ENCODE peak calls at places on chromosomes 4 and X, in ten cellular contexts. L is CD4-positive, CD25-positive, alpha-beta regulatory T cell; V is fibroblast of lung; S is H9; H is A549; A is OCI-LY7; W is right atrium auricular region; U is upper lobe of left lung; Y is left lung; T is endodermal cell. Z is an unnamed sample. For H3K4me1, the result is how much of the 10 kb centered on the place peaks cover.

GRCh38 chr4:150682126-150682525 is 100.2 kb downstream of the MAB21L2 start:
- DNase-seq in L (no peak), V (no peak), S (no peak), H (no peak), A (peak), W (no peak), U (no peak), Y (no peak), T (no peak), Z (no peak)

GRCh38 chrX:126137899-126138298 is 28.2 kb downstream of the DCAF12L2 start:
- DNase-seq in L (no peak), V (no peak), S (no peak), H (no peak), A (peak), W (no peak), U (no peak), Y (no peak), T (peak), Z (no peak)

GRCh38 chrX:19554786-19555185 is 39.5 kb upstream of the MAP3K15 start:
- DNase-seq in L (no peak), V (peak), S (no peak), H (no peak), A (no peak), W (no peak), U (no peak), Y (no peak), T (no peak), Z (no peak)

GRCh38 chrX:115452256-115452655 is 108.7 kb upstream of the PLS3 start:
- DNase-seq in L (no peak), V (no peak), S (no peak), H (no peak), A (no peak), W (no peak), U (no peak), Y (no peak), T (no peak), Z (no peak)

GRCh38 chr4:98572697-98573096 is 85.7 kb downstream of the TSPAN5 start:
- DNase-seq in L (no peak), V (peak), S (no peak), H (no peak), A (no peak), W (no peak), U (no peak), Y (no peak), T (no peak), Z (no peak)

GRCh38 chr4:107153228-107153627 is 117.1 kb upstream of the DKK2 start:
- DNase-seq in L (no peak), V (peak), S (peak), H (no peak), A (no peak), W (no peak), U (no peak), Y (no peak), T (peak), Z (no peak)

GRCh38 chr4:150540536-150540935 is 41.4 kb upstream of the MAB21L2 start:
- DNase-seq in L (no peak), V (no peak), S (no peak), H (no peak), A (no peak), W (no peak), U (no peak), Y (no peak), T (no peak), Z (no peak)

GRCh38 chr4:176668324-176668723 is 124.4 kb downstream of the VEGFC start:
- DNase-seq in L (no peak), V (no peak), S (no peak), H (no peak), A (no peak), W (no peak), U (no peak), Y (no peak), T (no peak), Z (no peak)

GRCh38 chrX:137194164-137194563 is 160.4 kb upstream of the GPR101 start:
- DNase-seq in L (no peak), V (peak), S (peak), H (peak), A (peak), W (no peak), U (no peak), Y (no peak), T (peak), Z (no peak)

GRCh38 chrX:56784666-56785065 is 55.6 kb downstream of the NBDY start:
- DNase-seq in L (no peak), V (no peak), S (no peak), H (no peak), A (no peak), W (no peak), U (no peak), Y (no peak), T (no peak), Z (no peak)

GRCh38 chr4:4673070-4673469 is 131.2 kb upstream of the STX18 start:
- DNase-seq in L (no peak), V (peak), S (peak), H (peak), A (peak), W (no peak), U (peak), Y (no peak), T (peak), Z (no peak)

GRCh38 chr4:113232194-113232593 is 182.7 kb downstream of the ANK2 start:
- DNase-seq in L (no peak), V (no peak), S (no peak), H (no peak), A (no peak), W (no peak), U (no peak), Y (no peak), T (no peak), Z (no peak)

GRCh38 chrX:44002569-44002968 is 29.4 kb upstream of the NDP start:
- DNase-seq in L (no peak), V (no peak), S (no peak), H (no peak), A (no peak), W (no peak), U (no peak), Y (no peak), T (no peak), Z (no peak)

GRCh38 chr4:9999956-10000551 is 21.2 kb downstream of the SLC2A9 start:
- DNase-seq in L (no peak), V (peak), S (no peak), H (no peak), A (no peak), W (no peak), U (no peak), Y (no peak), T (no peak), Z (no peak)

GRCh38 chr4:96052827-96053226 is 212.9 kb downstream of the PDHA2 start:
- DNase-seq in L (no peak), V (no peak), S (no peak), H (no peak), A (no peak), W (no peak), U (no peak), Y (no peak), T (no peak), Z (no peak)

GRCh38 chrX:15816886-15817285 is 26.6 kb downstream of the ZRSR2 start:
- DNase-seq in L (peak), V (peak), S (peak), H (no peak), A (no peak), W (no peak), U (no peak), Y (no peak), T (peak), Z (no peak)

GRCh38 chr4:89727236-89727635 is 109.7 kb downstream of the SNCA start:
- DNase-seq in L (no peak), V (no peak), S (no peak), H (no peak), A (no peak), W (no peak), U (no peak), Y (no peak), T (no peak), Z (no peak)

GRCh38 chrX:124232523-124233201 is 99.8 kb upstream of the TEX13D start:
- DNase-seq in L (no peak), V (no peak), S (no peak), H (no peak), A (no peak), W (no peak), U (no peak), Y (no peak), T (no peak), Z (no peak)

GRCh38 chrX:64291106-64291505 is 60.7 kb upstream of the ASB12 start:
- DNase-seq in L (no peak), V (no peak), S (no peak), H (no peak), A (no peak), W (no peak), U (no peak), Y (no peak), T (no peak), Z (no peak)

GRCh38 chr4:123673971-123674370 is 277.4 kb downstream of the SPRY1 start:
- DNase-seq in L (no peak), V (no peak), S (no peak), H (no peak), A (no peak), W (no peak), U (no peak), Y (no peak), T (no peak), Z (no peak)

GRCh38 chr4:3769642-3770184 is 3.5 kb downstream of the ADRA2C start:
- DNase-seq in L (no peak), V (no peak), S (no peak), H (no peak), A (peak), W (no peak), U (no peak), Y (no peak), T (no peak), Z (no peak)

GRCh38 chr4:158949094-158949493 is 153.8 kb upstream of the RAPGEF2 start:
- DNase-seq in L (no peak), V (peak), S (no peak), H (no peak), A (no peak), W (no peak), U (no peak), Y (no peak), T (no peak), Z (no peak)

GRCh38 chr4:181823183-181823582 is 420.0 kb upstream of the TENM3 start:
- DNase-seq in L (no peak), V (no peak), S (no peak), H (no peak), A (no peak), W (no peak), U (no peak), Y (no peak), T (no peak), Z (no peak)

GRCh38 chr4:11418610-11419009 is 10.1 kb downstream of the HS3ST1 start:
- DNase-seq in L (peak), V (peak), S (no peak), H (no peak), A (no peak), W (no peak), U (no peak), Y (no peak), T (peak), Z (no peak)

GRCh38 chr4:162959056-162959455 is 207.6 kb downstream of the NAF1 start:
- DNase-seq in L (no peak), V (no peak), S (peak), H (no peak), A (no peak), W (no peak), U (no peak), Y (peak), T (peak), Z (no peak)

GRCh38 chrX:28756175-28756574 is 168.9 kb downstream of the IL1RAPL1 start:
- DNase-seq in L (no peak), V (no peak), S (no peak), H (no peak), A (no peak), W (no peak), U (no peak), Y (no peak), T (no peak), Z (no peak)

GRCh38 chr4:15414601-15415091 is 13.2 kb upstream of the C1QTNF7 start:
- DNase-seq in L (no peak), V (peak), S (no peak), H (no peak), A (no peak), W (no peak), U (no peak), Y (no peak), T (no peak), Z (no peak)

GRCh38 chr4:124183926-124184325 is 528.6 kb downstream of the ANKRD50 start:
- DNase-seq in L (no peak), V (peak), S (no peak), H (no peak), A (no peak), W (no peak), U (no peak), Y (no peak), T (no peak), Z (no peak)

GRCh38 chrX:114049063-114049462 is 534.8 kb upstream of the HTR2C start:
- DNase-seq in L (no peak), V (no peak), S (no peak), H (no peak), A (no peak), W (no peak), U (no peak), Y (no peak), T (peak), Z (no peak)

GRCh38 chrX:68273887-68274286 is 159.4 kb downstream of the OPHN1 start:
- DNase-seq in L (no peak), V (no peak), S (peak), H (no peak), A (no peak), W (no peak), U (no peak), Y (no peak), T (peak), Z (no peak)

GRCh38 chr4:147313114-147313513 is 167.8 kb upstream of the EDNRA start:
- DNase-seq in L (no peak), V (no peak), S (no peak), H (no peak), A (no peak), W (no peak), U (no peak), Y (no peak), T (no peak), Z (no peak)

GRCh38 chrX:136115124-136115908 is 32.0 kb upstream of the FHL1 start:
- DNase-seq in L (no peak), V (peak), S (no peak), H (no peak), A (no peak), W (no peak), U (no peak), Y (no peak), T (no peak), Z (no peak)

DNA sequence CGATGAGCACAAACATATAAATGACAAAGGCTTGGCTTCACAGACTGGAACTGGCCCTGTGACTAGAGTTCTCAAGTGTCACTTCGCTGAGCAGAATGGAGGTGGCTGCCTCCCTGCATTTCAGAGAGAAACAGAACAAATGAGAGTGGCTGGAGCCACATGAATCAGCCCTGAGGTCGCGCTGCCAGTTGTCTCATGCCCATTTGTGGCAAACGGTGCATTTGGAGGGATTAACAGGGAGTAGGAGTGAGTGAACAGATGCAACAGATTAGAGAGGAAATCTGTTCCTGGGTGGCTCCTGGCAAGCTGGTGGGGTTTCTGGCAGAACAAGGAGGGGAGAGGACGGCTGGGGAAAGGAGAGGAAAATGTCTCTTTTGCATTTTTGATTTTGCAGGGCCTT is 57.2 kb upstream of the STIM2 start:
- DNase-seq in L (no peak), V (no peak), S (peak), H (no peak), A (no peak), W (no peak), U (no peak), Y (no peak), T (no peak), Z (no peak)
- H3K27ac ChIP-seq in L (no peak), V (no peak), S (no peak), H (no peak), A (no peak), W (no peak), U (no peak), Y (no peak), T (no peak), Z (no peak)

DNA sequence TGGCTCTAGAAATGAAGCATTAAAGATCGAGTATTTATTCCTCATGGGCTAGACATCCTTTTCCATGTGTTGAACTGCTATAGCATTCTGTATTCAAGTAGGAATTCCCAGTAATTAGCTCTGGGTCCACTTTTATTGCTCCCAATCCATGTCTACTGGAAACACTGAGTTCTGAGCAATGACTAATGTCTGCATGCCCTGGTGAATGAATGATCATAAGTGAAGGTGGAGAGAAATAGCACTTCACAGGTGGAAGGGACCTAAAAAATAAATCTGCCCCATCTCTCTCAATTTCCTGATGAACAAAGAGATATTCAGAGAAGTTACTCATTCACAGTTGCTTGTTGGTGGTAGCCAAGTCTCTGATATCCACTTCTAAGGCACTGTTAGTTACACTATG is 34.6 kb upstream of the CXCL8 start:
- DNase-seq in L (no peak), V (no peak), S (no peak), H (no peak), A (no peak), W (no peak), U (no peak), Y (no peak), T (no peak), Z (no peak)
- H3K4me1 ChIP-seq in L (under half), V (under half), S (under half), H (half or more), A (under half), W (under half), U (under half), Y (half or more), T (under half), Z (under half)

DNA sequence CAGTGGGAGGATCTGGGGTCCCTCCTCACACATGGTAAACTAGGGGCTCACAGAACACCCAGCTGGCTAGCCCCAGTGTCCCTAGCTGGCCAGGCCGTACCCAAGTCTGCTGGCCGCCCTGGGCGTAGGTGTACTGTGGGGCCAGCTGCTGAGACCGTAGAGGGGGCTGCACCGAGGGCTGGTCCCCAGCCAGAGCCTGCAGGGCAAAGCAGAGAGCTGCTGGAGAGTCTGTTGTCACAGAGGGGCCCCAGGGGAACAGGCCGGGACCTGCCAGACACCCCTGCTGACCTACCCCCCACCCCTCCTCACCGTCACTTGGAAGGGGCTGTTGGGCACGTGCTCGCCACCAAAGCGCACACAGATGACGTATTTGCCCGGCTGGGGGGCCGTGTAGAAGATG is 19.9 kb downstream of the FLNA start:
- DNase-seq in L (no peak), V (no peak), S (no peak), H (no peak), A (no peak), W (no peak), U (no peak), Y (no peak), T (no peak), Z (no peak)
- H3K27ac ChIP-seq in L (no peak), V (no peak), S (no peak), H (no peak), A (no peak), W (no peak), U (peak), Y (peak), T (no peak), Z (no peak)

DNA sequence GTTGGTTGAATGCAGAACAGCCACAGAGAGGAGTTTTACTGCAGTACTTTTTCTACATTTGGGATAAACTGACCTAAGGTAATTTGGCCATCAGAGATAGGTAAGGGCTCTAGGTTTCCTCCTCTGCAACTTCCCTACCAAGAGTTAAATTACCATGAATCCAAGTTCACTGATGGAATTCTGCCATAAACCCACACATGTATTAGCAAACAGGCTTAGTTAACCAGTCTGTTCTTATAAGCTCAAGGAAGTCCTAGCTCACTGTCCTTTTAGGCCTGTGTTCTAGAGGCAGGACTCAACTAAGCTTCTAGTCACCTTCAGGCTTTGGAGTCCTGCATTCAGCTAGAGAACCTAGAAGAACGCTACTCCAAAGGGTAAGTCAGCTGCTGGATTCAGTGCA is 4.0 kb downstream of the FAM114A1 start:
- DNase-seq in L (no peak), V (no peak), S (no peak), H (no peak), A (no peak), W (no peak), U (no peak), Y (no peak), T (no peak), Z (no peak)
- H3K4me1 ChIP-seq in L (under half), V (under half), S (under half), H (under half), A (under half), W (under half), U (half or more), Y (under half), T (under half), Z (under half)

GRCh38 chr4:155522201-155522600 is 144.4 kb upstream of the GUCY1A1 start:
- DNase-seq in L (no peak), V (peak), S (no peak), H (no peak), A (no peak), W (no peak), U (no peak), Y (no peak), T (no peak), Z (no peak)
- H3K27ac ChIP-seq in L (no peak), V (no peak), S (no peak), H (no peak), A (no peak), W (peak), U (no peak), Y (no peak), T (no peak), Z (no peak)